ENCODE peak calls at places on chromosomes 16 and 17, in six cellular contexts. N, C, X, K, A and O are unnamed samples. For H3K36me3 and H3K4me1, the result is how much of the 10 kb centered on the place peaks cover.

GRCh38 chr16:79267781-79268180 is 332.8 kb downstream of the MAF start:
- DNase-seq in X (no peak), N (no peak), C (no peak), A (no peak), K (no peak), O (no peak)

GRCh38 chr17:18140648-18141047 is 32.1 kb downstream of the MYO15A start:
- DNase-seq in N (no peak), A (no peak), K (no peak), C (no peak), X (no peak), O (no peak)

GRCh38 chr17:6361733-6362132 is 73.2 kb downstream of the AIPL1 start:
- DNase-seq in N (no peak), C (no peak), X (no peak), A (no peak), K (no peak), O (no peak)

GRCh38 chr17:30981531-30982519 is 11.0 kb downstream of the RNF135 start:
- DNase-seq in C (no peak), X (no peak), K (no peak), N (no peak), A (no peak), O (no peak)

GRCh38 chr16:86531641-86532525 is 21.6 kb downstream of the FOXF1 start:
- DNase-seq in N (peak), K (no peak), A (no peak), C (no peak), X (no peak), O (peak)

GRCh38 chr17:16352838-16353701 is at the start of gene CENPV:
- DNase-seq in A (peak), K (peak), C (no peak), N (peak), X (peak), O (peak)

GRCh38 chr16:89006036-89006752 is 29.2 kb upstream of the CBFA2T3 start:
- DNase-seq in K (peak), X (no peak), A (no peak), N (no peak), C (no peak), O (peak)

GRCh38 chr17:35368086-35368824 is 5.2 kb downstream of the SLFN11 start:
- DNase-seq in N (no peak), K (no peak), A (no peak), X (no peak), C (peak), O (no peak)

GRCh38 chr17:2376107-2376506 is 24.8 kb downstream of the MNT start:
- DNase-seq in K (no peak), A (no peak), X (no peak), C (no peak), N (no peak), O (no peak)

GRCh38 chr16:48958681-48959080 is 323.0 kb downstream of the CBLN1 start:
- DNase-seq in K (no peak), C (no peak), X (no peak), A (no peak), N (no peak), O (no peak)

GRCh38 chr16:83972256-83973008 is 4.4 kb downstream of the NECAB2 start:
- DNase-seq in X (no peak), N (no peak), C (no peak), K (peak), A (no peak), O (peak)

GRCh38 chr16:10668322-10669045 is 26.2 kb downstream of the TEKT5 start:
- DNase-seq in A (peak), K (no peak), C (no peak), N (peak), X (peak), O (no peak)

GRCh38 chr17:82791532-82791931 is 39.7 kb downstream of the TBCD start:
- DNase-seq in C (no peak), A (no peak), N (no peak), K (no peak), X (peak), O (peak)

GRCh38 chr17:77370536-77370935 is 229.8 kb downstream of the SEC14L1 start:
- DNase-seq in C (no peak), N (peak), X (no peak), A (no peak), K (peak), O (peak)

GRCh38 chr17:1498869-1499268 is 6.4 kb upstream of the MYO1C start:
- DNase-seq in X (peak), N (no peak), K (no peak), C (no peak), A (no peak), O (peak)

GRCh38 chr16:67164599-67165061 is at the start of gene HSF4:
- DNase-seq in A (peak), C (no peak), X (peak), N (peak), K (peak), O (peak)

GRCh38 chr17:19447085-19447583 is 36.1 kb downstream of the RNF112 start:
- DNase-seq in X (peak), N (no peak), K (no peak), C (peak), A (no peak), O (peak)

GRCh38 chr17:44219636-44220210 is at the start of gene UBTF:
- DNase-seq in A (peak), K (peak), C (no peak), N (peak), X (peak), O (peak)

GRCh38 chr16:10322723-10323527 is 62.9 kb upstream of the ATF7IP2 start:
- DNase-seq in C (no peak), K (peak), A (no peak), N (no peak), X (no peak), O (no peak)

GRCh38 chr17:43814714-43815113 is 18.2 kb downstream of the MPP3 start:
- DNase-seq in N (no peak), C (no peak), K (no peak), X (peak), A (no peak), O (peak)

GRCh38 chr16:24129412-24129918 is 126.7 kb upstream of the CACNG3 start:
- DNase-seq in C (no peak), N (no peak), X (no peak), K (no peak), A (no peak), O (no peak)

GRCh38 chr16:7391694-7392093 is 59.0 kb downstream of the RBFOX1 start:
- DNase-seq in X (no peak), C (no peak), A (no peak), N (no peak), K (no peak), O (no peak)

GRCh38 chr17:18981642-18982424 is 22.7 kb downstream of the FAM83G start:
- DNase-seq in X (peak), N (peak), A (no peak), K (no peak), C (no peak), O (peak)

GRCh38 chr16:72990003-72990521 is 57.9 kb downstream of the ZFHX3 start:
- DNase-seq in X (peak), N (no peak), C (no peak), A (peak), K (no peak), O (peak)

GRCh38 chr17:67111808-67112207 is 67.5 kb downstream of the CACNG1 start:
- DNase-seq in X (no peak), C (no peak), N (no peak), K (no peak), A (no peak), O (no peak)

GRCh38 chr17:67109111-67109510 is 64.8 kb downstream of the CACNG1 start:
- DNase-seq in C (no peak), K (no peak), N (no peak), A (no peak), X (no peak), O (no peak)

GRCh38 chr17:67111327-67111726 is 67.0 kb downstream of the CACNG1 start:
- DNase-seq in K (no peak), X (no peak), A (no peak), C (no peak), N (no peak), O (no peak)

GRCh38 chr17:67108411-67108810 is 64.1 kb downstream of the CACNG1 start:
- DNase-seq in N (no peak), K (no peak), C (no peak), X (no peak), A (no peak), O (no peak)

DNA sequence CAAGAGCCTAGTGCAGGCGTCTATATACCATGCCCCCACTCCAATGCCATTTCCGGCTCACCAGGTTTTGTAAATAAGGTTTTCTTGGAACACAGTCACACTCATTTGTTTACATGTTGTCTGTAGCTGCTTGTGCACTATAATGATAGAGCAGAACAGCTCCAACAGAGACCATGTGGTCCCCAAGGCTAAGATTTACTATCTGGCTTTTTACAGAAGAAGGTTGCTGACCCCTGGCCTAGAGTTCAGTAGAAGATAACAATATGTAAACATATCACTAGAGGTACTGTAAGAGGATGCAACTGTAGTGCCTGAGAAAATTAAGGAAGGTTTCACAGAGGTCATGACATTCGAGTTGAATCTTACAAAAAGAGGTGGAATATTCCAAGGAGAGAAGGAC is 66.3 kb downstream of the CACNG1 start:
- DNase-seq in K (no peak), N (no peak), A (no peak), C (no peak), X (no peak), O (no peak)
- H3K36me3 ChIP-seq in K (half or more), N (under half), A (half or more), C (under half), X (under half), O (under half)

GRCh38 chr16:2495041-2495440 is 18.7 kb upstream of the ATP6V0C start:
- DNase-seq in X (no peak), K (no peak), A (no peak), C (no peak), N (no peak), O (no peak)
- H3K4me1 ChIP-seq in X (under half), K (under half), A (under half), C (under half), N (under half), O (under half)

DNA sequence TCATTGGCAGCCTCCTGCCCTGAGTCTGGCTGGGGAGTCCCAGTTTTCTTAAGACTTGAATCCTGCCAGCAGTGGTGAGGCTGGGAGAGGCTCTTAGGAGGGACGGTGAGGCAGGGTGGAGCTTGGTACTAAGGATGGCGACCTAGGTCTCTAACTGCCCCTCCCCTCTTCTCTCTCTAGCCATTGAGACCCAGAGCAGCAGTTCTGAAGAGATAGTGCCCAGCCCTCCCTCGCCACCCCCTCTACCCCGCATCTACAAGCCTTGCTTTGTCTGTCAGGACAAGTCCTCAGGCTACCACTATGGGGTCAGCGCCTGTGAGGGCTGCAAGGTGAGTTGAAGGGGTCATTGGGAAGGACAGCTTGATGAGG is 16.4 kb downstream of the GJD3 start:
- DNase-seq in A (no peak), N (no peak), K (no peak), X (no peak), C (no peak), O (peak)
- H3K36me3 ChIP-seq in A (under half), N (under half), K (half or more), X (under half), C (under half), O (under half)

GRCh38 chr16:85006639-85007038 is 4.7 kb downstream of the ZDHHC7 start:
- DNase-seq in K (no peak), X (no peak), N (no peak), C (no peak), A (no peak), O (no peak)
- H3K4me1 ChIP-seq in K (half or more), X (half or more), N (half or more), C (under half), A (under half), O (half or more)